ENCODE peak calls at places on chromosomes 2 and 18, in seven cellular contexts. O, E, M, N, W, X and F are unnamed samples.
A peak's percentile ranks its signal among the peaks of the same experiment; 100 is the strongest.

GRCh38 chr2:121480826-121481225 is 49.9 kb upstream of the RNU4ATAC start:
- DNase-seq in W (no peak), X (peak; percentile 92), M (no peak), N (no peak), E (no peak), O (no peak), F (no peak)

GRCh38 chr2:109330056-109330455 is 201.1 kb downstream of the SH3RF3 start:
- DNase-seq in E (no peak), W (no peak), X (peak; percentile 55), N (no peak), O (no peak), M (no peak), F (no peak)

GRCh38 chr2:231930601-231931281 is 4.5 kb upstream of the NPPC start:
- DNase-seq in E (peak; percentile 78), W (no peak), X (no peak), N (no peak), O (peak; percentile 16), M (no peak), F (no peak)

GRCh38 chr2:113724010-113724409 is 32.4 kb downstream of the SLC35F5 start:
- DNase-seq in N (no peak), E (no peak), X (no peak), W (no peak), M (no peak), O (no peak), F (no peak)

GRCh38 chr2:98944786-98945185 is 8.8 kb upstream of the CRACDL start:
- DNase-seq in M (no peak), X (peak; percentile 7), E (no peak), N (no peak), W (no peak), O (no peak), F (no peak)

GRCh38 chr2:171383141-171383540 is 50.6 kb downstream of the METTL8 start:
- DNase-seq in M (no peak), O (no peak), X (peak; percentile 18), N (no peak), E (no peak), W (no peak), F (no peak)

GRCh38 chr2:230930928-230931555 is 6.0 kb upstream of the GPR55 start:
- DNase-seq in O (peak; percentile 10), X (no peak), N (no peak), W (no peak), E (peak; percentile 9), M (no peak), F (peak; percentile 14)

GRCh38 chr18:11909597-11910026 is 1.5 kb upstream of the MPPE1 start:
- DNase-seq in W (no peak), N (no peak), X (peak; percentile 55), E (no peak), M (no peak), O (no peak), F (no peak)

GRCh38 chr2:180614776-180615175 is 365.6 kb upstream of the UBE2E3 start:
- DNase-seq in X (no peak), M (no peak), O (no peak), N (no peak), E (no peak), W (no peak), F (no peak)

GRCh38 chr2:1795842-1796580 is 51.7 kb upstream of the PXDN start:
- DNase-seq in O (no peak), E (no peak), X (no peak), W (no peak), M (no peak), N (no peak), F (no peak)

GRCh38 chr2:184067502-184067901 is 530.8 kb upstream of the ZNF804A start:
- DNase-seq in M (no peak), E (no peak), O (no peak), X (no peak), W (no peak), N (no peak), F (no peak)

GRCh38 chr2:172021074-172021931 is 21.6 kb downstream of the METAP1D start:
- DNase-seq in N (peak; percentile 30), O (no peak), M (no peak), W (no peak), E (no peak), X (peak; percentile 16), F (no peak)

GRCh38 chr2:26177122-26177521 is 4.2 kb downstream of the GAREM2 start:
- DNase-seq in O (no peak), M (no peak), N (no peak), W (no peak), X (no peak), E (no peak), F (no peak)

GRCh38 chr2:43225093-43225787 is 1.2 kb downstream of the ZFP36L2 start:
- DNase-seq in X (peak; percentile 64), O (peak; percentile 67), E (peak; percentile 67), W (peak; percentile 37), N (peak; percentile 76), M (peak; percentile 62), F (peak; percentile 65)

GRCh38 chr2:157596992-157597681 is 31.5 kb downstream of the ACVR1C start:
- DNase-seq in E (peak; percentile 32), N (peak; percentile 9), X (peak; percentile 1), W (no peak), O (peak; percentile 43), M (peak; percentile 41), F (no peak)

GRCh38 chr2:218332288-218332687 is 24.4 kb upstream of the CATIP start:
- DNase-seq in E (no peak), O (no peak), W (no peak), X (no peak), M (no peak), N (no peak), F (no peak)

GRCh38 chr2:218375212-218375611 is 6.9 kb upstream of the SLC11A1 start:
- DNase-seq in W (no peak), X (peak; percentile 69), E (no peak), N (no peak), M (no peak), O (no peak), F (no peak)

DNA sequence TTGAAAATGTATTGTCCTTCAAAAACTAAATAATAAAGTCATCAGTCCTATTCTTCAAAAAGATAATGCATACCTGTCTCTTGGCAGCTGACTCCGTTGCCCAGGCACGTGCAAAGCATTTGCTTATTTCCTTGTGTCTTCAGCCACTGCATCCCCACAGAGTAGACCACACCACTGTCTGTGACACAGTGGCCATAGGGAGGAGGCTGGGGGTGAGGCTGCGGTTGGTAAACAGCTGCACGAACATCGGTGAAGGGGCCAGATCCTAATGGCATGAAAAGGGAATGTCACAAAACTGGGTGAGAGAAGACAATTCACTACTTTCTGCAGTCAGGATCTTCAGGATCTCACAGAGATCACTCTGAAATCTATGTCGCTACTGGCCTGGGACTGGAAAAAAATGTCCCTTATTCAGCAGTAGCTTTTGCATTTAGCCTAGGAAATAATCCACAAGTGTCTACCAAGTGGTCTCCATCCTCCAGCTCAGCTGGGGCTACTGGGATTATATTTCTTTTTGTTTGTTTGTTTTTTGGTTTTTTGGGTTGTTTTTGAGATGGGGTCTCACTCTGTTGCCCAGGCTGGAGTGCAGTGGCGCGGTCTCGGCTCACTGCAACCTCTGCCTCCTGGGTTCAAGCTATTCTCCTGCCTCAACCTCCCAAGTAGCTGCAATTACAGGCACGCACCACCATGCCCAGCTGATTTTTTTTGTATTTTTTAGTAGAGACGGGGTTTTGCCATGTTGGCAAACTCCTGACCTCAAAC is 10.7 kb downstream of the FN1 start:
- DNase-seq in E (no peak), M (no peak), N (no peak), W (no peak), O (no peak), X (peak; percentile 44), F (no peak)
- TF ChIP-seq POLR2A in E (no peak), M (no peak), N (no peak), W (no peak), O (no peak), X (peak; percentile 74), F (no peak)

DNA sequence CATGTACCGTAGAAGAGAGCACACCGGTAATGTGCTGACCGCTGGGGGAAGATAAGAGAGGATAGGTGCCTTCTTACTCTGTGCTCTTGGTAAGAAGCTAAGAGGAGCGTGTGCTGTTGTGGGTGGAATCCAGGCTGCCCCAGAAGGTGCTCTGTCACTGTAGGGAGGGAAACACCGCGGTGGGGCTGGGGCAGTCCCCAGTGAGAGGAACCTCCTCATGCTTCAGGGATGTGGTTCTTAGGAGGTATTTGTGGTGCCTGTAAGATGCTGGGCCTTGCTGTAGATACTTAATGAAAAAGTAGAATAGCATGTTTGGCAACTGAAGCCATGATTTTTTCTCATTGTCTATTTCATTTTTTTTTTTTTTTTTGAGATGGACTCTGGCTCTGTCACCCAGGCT is 1.1 kb downstream of the COLEC11 start:
- DNase-seq in W (no peak), M (no peak), N (no peak), X (no peak), E (no peak), O (no peak), F (no peak)
- H3K4me3 ChIP-seq in W (no peak overlapping the region), M (no peak overlapping the region), N (no peak overlapping the region), X (no peak overlapping the region), E (no peak overlapping the region), O (no peak overlapping the region), F (no peak overlapping the region)

DNA sequence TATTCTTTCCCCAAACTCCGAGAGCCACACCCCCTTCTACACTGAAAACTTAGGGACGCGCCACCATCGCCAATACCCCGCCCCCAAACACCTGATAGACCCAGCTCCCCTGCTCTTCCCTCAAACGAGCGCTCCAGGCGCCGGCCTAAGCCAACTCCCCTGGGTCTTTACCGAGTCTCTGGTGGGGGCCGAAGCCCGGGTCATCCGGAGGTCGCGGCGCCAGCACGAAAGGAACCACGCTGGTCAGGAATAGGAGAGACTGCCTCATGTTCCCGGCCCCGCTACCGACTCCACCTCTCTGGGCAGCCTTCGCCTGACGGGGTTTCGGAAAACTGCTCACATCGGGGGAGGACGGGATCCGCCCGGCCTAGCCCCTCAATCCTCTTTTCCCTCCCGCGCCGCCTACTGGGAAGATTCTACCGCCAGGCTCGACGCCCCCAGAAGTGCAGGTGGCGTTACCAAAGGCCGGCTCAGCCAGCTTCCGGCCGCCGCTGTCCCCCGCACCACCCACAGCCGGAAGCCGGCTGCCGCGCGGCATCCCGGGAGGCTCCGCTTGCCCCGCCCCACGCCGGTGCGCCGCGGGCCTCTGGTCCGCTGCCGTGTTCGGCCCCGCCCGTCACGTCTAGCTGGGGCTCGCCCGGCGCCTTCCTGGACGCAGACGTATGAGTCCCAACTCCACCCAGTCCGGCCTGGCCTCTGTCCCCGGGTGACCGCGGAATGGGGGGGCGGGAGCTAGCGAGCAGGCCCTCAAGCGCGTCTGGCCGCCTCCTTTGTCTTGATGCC is at the start of gene ADAM17:
- DNase-seq in N (peak; percentile 98), X (peak; percentile 95), W (peak; percentile 96), M (peak; percentile 94), O (peak; percentile 97), E (peak; percentile 99), F (peak; percentile 97)
- TF ChIP-seq POLR2A in N (peak; percentile 87), X (peak; percentile 93), W (peak; percentile 91), M (peak; percentile 96), O (no peak), E (peak; percentile 87), F (peak; percentile 98)

GRCh38 chr18:45589559-45590041 is 25.7 kb upstream of the SLC14A2 start:
- DNase-seq in X (peak; percentile 91), O (no peak), W (no peak), N (no peak), E (peak; percentile 63), M (no peak), F (no peak)

GRCh38 chr18:45590546-45590945 is 24.7 kb upstream of the SLC14A2 start:
- DNase-seq in N (no peak), O (no peak), W (no peak), M (no peak), X (no peak), E (peak; percentile 69), F (no peak)

GRCh38 chr18:45588284-45588683 is 27.0 kb upstream of the SLC14A2 start:
- DNase-seq in W (no peak), O (no peak), M (no peak), E (no peak), N (no peak), X (peak; percentile 56), F (no peak)

GRCh38 chr18:45590060-45590537 is 25.2 kb upstream of the SLC14A2 start:
- DNase-seq in O (no peak), E (no peak), W (no peak), N (no peak), X (peak; percentile 6), M (no peak), F (no peak)

GRCh38 chr18:45588831-45589558 is 26.3 kb upstream of the SLC14A2 start:
- DNase-seq in W (no peak), X (peak; percentile 60), E (no peak), M (no peak), N (no peak), O (no peak), F (no peak)
- H3K4me3 ChIP-seq in W (no peak overlapping the region), X (no peak overlapping the region), E (no peak overlapping the region), M (no peak overlapping the region), N (no peak overlapping the region), O (no peak overlapping the region), F (no peak overlapping the region)